ENCODE peak calls at places on chromosomes 2 and 18, in seven cellular contexts. One of them, this sample, is unnamed.

GRCh38 chr2:161999331-161999730 is 74.7 kb downstream of the DPP4 start:
- DNase-seq in H9: no peak
- DNase-seq in neuronal stem cell: no peak
- DNase-seq in IMR-90: no peak
- DNase-seq in H1: no peak
- DNase-seq in mesenchymal stem cell: no peak
- DNase-seq in trophoblast cell: no peak
- DNase-seq in this sample: no peak

GRCh38 chr2:236679906-236680305 is 110.3 kb downstream of the ACKR3 start:
- DNase-seq in H9: no peak
- DNase-seq in neuronal stem cell: no peak
- DNase-seq in IMR-90: peak; percentile 40
- DNase-seq in H1: no peak
- DNase-seq in mesenchymal stem cell: peak; percentile 89
- DNase-seq in trophoblast cell: no peak
- DNase-seq in this sample: no peak

GRCh38 chr2:171762879-171763573 is 75.8 kb downstream of the DYNC1I2 start:
- DNase-seq in H9: no peak
- DNase-seq in neuronal stem cell: no peak
- DNase-seq in IMR-90: peak; percentile 49
- DNase-seq in H1: no peak
- DNase-seq in mesenchymal stem cell: peak; percentile 69
- DNase-seq in trophoblast cell: no peak
- DNase-seq in this sample: no peak

GRCh38 chr2:218223046-218223445 is 6.1 kb downstream of the ARPC2 start:
- DNase-seq in H9: no peak
- DNase-seq in neuronal stem cell: no peak
- DNase-seq in IMR-90: peak; percentile 24
- DNase-seq in H1: no peak
- DNase-seq in mesenchymal stem cell: peak; percentile 44
- DNase-seq in trophoblast cell: no peak
- DNase-seq in this sample: no peak

GRCh38 chr2:69308338-69308737 is 78.7 kb downstream of the GFPT1 start:
- DNase-seq in H9: no peak
- DNase-seq in neuronal stem cell: no peak
- DNase-seq in IMR-90: no peak
- DNase-seq in H1: no peak
- DNase-seq in mesenchymal stem cell: no peak
- DNase-seq in trophoblast cell: no peak
- DNase-seq in this sample: no peak

GRCh38 chr2:218513676-218514075 is 54.5 kb downstream of the USP37 start:
- DNase-seq in H9: no peak
- DNase-seq in neuronal stem cell: no peak
- DNase-seq in IMR-90: peak; percentile 19
- DNase-seq in H1: no peak
- DNase-seq in mesenchymal stem cell: no peak
- DNase-seq in trophoblast cell: no peak
- DNase-seq in this sample: no peak

GRCh38 chr2:170818294-170819104 is 1.8 kb downstream of the GAD1 start:
- DNase-seq in H9: peak; percentile 55
- DNase-seq in neuronal stem cell: peak; percentile 23
- DNase-seq in IMR-90: no peak
- DNase-seq in H1: peak; percentile 78
- DNase-seq in mesenchymal stem cell: no peak
- DNase-seq in trophoblast cell: no peak
- DNase-seq in this sample: no peak

GRCh38 chr2:99552529-99552928 is 62.7 kb upstream of the REV1 start:
- DNase-seq in H9: no peak
- DNase-seq in neuronal stem cell: no peak
- DNase-seq in IMR-90: no peak
- DNase-seq in H1: no peak
- DNase-seq in mesenchymal stem cell: no peak
- DNase-seq in trophoblast cell: no peak
- DNase-seq in this sample: no peak

GRCh38 chr2:218999881-219000568 is 6.8 kb upstream of the CRYBA2 start:
- DNase-seq in H9: peak; percentile 79
- DNase-seq in neuronal stem cell: no peak
- DNase-seq in IMR-90: no peak
- DNase-seq in H1: peak; percentile 69
- DNase-seq in mesenchymal stem cell: no peak
- DNase-seq in trophoblast cell: no peak
- DNase-seq in this sample: peak; percentile 96

GRCh38 chr2:229445013-229445412 is 173.9 kb upstream of the PID1 start:
- DNase-seq in H9: no peak
- DNase-seq in neuronal stem cell: no peak
- DNase-seq in IMR-90: peak; percentile 92
- DNase-seq in H1: no peak
- DNase-seq in mesenchymal stem cell: peak; percentile 89
- DNase-seq in trophoblast cell: peak; percentile 76
- DNase-seq in this sample: peak; percentile 41

GRCh38 chr2:201618744-201619654 is 24.3 kb downstream of the TMEM237 start:
- DNase-seq in H9: peak; percentile 56
- DNase-seq in neuronal stem cell: no peak
- DNase-seq in IMR-90: peak; percentile 50
- DNase-seq in H1: no peak
- DNase-seq in mesenchymal stem cell: no peak
- DNase-seq in trophoblast cell: peak; percentile 67
- DNase-seq in this sample: no peak

GRCh38 chr2:135256531-135257258 is 204.6 kb downstream of the RAB3GAP1 start:
- DNase-seq in H9: no peak
- DNase-seq in neuronal stem cell: no peak
- DNase-seq in IMR-90: peak; percentile 57
- DNase-seq in H1: no peak
- DNase-seq in mesenchymal stem cell: peak; percentile 6
- DNase-seq in trophoblast cell: peak; percentile 86
- DNase-seq in this sample: peak; percentile 33

GRCh38 chr2:130760754-130761751 is 5.7 kb downstream of the AMER3 start:
- DNase-seq in H9: no peak
- DNase-seq in neuronal stem cell: no peak
- DNase-seq in IMR-90: no peak
- DNase-seq in H1: no peak
- DNase-seq in mesenchymal stem cell: no peak
- DNase-seq in trophoblast cell: no peak
- DNase-seq in this sample: no peak

GRCh38 chr2:144083211-144083610 is 436.7 kb downstream of the ZEB2 start:
- DNase-seq in H9: no peak
- DNase-seq in neuronal stem cell: no peak
- DNase-seq in IMR-90: peak; percentile 85
- DNase-seq in H1: no peak
- DNase-seq in mesenchymal stem cell: peak; percentile 41
- DNase-seq in trophoblast cell: peak; percentile 43
- DNase-seq in this sample: no peak

GRCh38 chr2:102474785-102475184 is 1.8 kb downstream of the SLC9A4 start:
- DNase-seq in H9: no peak
- DNase-seq in neuronal stem cell: no peak
- DNase-seq in IMR-90: no peak
- DNase-seq in H1: no peak
- DNase-seq in mesenchymal stem cell: no peak
- DNase-seq in trophoblast cell: no peak
- DNase-seq in this sample: no peak

GRCh38 chr18:47457614-47458013 is 206.2 kb upstream of the SKOR2 start:
- DNase-seq in H9: no peak
- DNase-seq in neuronal stem cell: no peak
- DNase-seq in IMR-90: no peak
- DNase-seq in H1: no peak
- DNase-seq in mesenchymal stem cell: no peak
- DNase-seq in trophoblast cell: no peak
- DNase-seq in this sample: no peak
- H3K23ac ChIP-seq in H9: no peak overlapping the region
- H3K23ac ChIP-seq in neuronal stem cell: no peak overlapping the region
- H3K23ac ChIP-seq in IMR-90: no peak overlapping the region
- H3K23ac ChIP-seq in H1: no peak overlapping the region
- H3K23ac ChIP-seq in mesenchymal stem cell: no peak overlapping the region
- H3K23ac ChIP-seq in trophoblast cell: no peak overlapping the region
- H3K23ac ChIP-seq in this sample: no peak overlapping the region

DNA sequence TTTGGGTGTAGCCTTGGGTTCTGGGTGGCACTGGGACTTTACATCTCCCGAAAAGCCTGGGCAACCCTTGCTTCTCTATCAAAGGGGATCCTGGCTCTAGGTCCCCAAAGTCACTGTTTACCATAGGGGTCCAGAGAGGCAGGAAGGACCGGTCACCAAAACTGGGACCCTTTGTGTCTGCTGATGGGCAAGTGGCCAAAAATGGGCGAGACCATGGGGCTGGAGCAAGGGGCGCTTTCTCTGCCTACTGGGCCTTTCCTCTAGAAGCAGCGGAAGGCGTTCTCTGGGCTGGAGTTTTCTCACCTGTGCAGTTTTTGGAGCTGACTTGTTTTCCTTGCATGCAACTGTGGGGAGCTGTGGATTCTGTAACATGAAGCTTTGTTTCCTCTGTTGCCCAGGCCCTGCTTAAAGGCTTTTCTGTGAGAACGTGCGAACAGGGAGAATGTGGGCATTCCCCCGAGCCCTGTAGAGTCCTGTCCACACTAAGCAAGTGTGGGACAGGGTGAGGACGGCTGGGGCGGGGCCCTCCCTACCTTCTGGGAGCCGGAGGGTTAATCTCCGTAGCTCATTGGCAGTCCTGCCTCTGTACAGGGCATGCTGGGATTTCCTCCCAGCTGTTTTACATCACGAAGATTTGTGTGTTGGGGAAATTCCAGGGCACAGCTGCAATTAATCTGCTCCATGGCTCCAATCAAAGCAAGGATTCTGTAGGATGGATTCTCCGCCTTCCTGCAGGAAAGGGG is 50.2 kb downstream of the TGOLN2 start:
- DNase-seq in H9: no peak
- DNase-seq in neuronal stem cell: no peak
- DNase-seq in IMR-90: peak; percentile 89
- DNase-seq in H1: no peak
- DNase-seq in mesenchymal stem cell: peak; percentile 73
- DNase-seq in trophoblast cell: no peak
- DNase-seq in this sample: no peak
- H3K9ac ChIP-seq in H9: no peak overlapping the region
- H3K9ac ChIP-seq in neuronal stem cell: no peak overlapping the region
- H3K9ac ChIP-seq in IMR-90: peak overlapping the region; percentile 16
- H3K9ac ChIP-seq in H1: no peak overlapping the region
- H3K9ac ChIP-seq in mesenchymal stem cell: peak overlapping the region; percentile 76
- H3K9ac ChIP-seq in trophoblast cell: no peak overlapping the region
- H3K9ac ChIP-seq in this sample: no peak overlapping the region

GRCh38 chr2:1556286-1556685 is 143.0 kb downstream of the TPO start:
- DNase-seq in H9: no peak
- DNase-seq in neuronal stem cell: no peak
- DNase-seq in IMR-90: no peak
- DNase-seq in H1: no peak
- DNase-seq in mesenchymal stem cell: no peak
- DNase-seq in trophoblast cell: no peak
- DNase-seq in this sample: no peak
- H3K4ac ChIP-seq in H9: no peak overlapping the region
- H3K4ac ChIP-seq in neuronal stem cell: no peak overlapping the region
- H3K4ac ChIP-seq in IMR-90: no peak overlapping the region
- H3K4ac ChIP-seq in H1: no peak overlapping the region
- H3K4ac ChIP-seq in mesenchymal stem cell: no peak overlapping the region
- H3K4ac ChIP-seq in trophoblast cell: no peak overlapping the region
- H3K4ac ChIP-seq in this sample: no peak overlapping the region

GRCh38 chr18:59094569-59094968 is 45.1 kb upstream of the SEC11C start:
- DNase-seq in H9: no peak
- DNase-seq in neuronal stem cell: no peak
- DNase-seq in IMR-90: no peak
- DNase-seq in H1: no peak
- DNase-seq in mesenchymal stem cell: no peak
- DNase-seq in trophoblast cell: no peak
- DNase-seq in this sample: no peak
- H3K23ac ChIP-seq in H9: no peak overlapping the region
- H3K23ac ChIP-seq in neuronal stem cell: no peak overlapping the region
- H3K23ac ChIP-seq in IMR-90: no peak overlapping the region
- H3K23ac ChIP-seq in H1: no peak overlapping the region
- H3K23ac ChIP-seq in mesenchymal stem cell: no peak overlapping the region
- H3K23ac ChIP-seq in trophoblast cell: no peak overlapping the region
- H3K23ac ChIP-seq in this sample: no peak overlapping the region

GRCh38 chr2:137252934-137253333 is 487.6 kb downstream of the THSD7B start:
- DNase-seq in H9: no peak
- DNase-seq in neuronal stem cell: no peak
- DNase-seq in IMR-90: no peak
- DNase-seq in H1: no peak
- DNase-seq in mesenchymal stem cell: no peak
- DNase-seq in trophoblast cell: no peak
- DNase-seq in this sample: no peak
- H3K9ac ChIP-seq in H9: no peak overlapping the region
- H3K9ac ChIP-seq in neuronal stem cell: no peak overlapping the region
- H3K9ac ChIP-seq in IMR-90: no peak overlapping the region
- H3K9ac ChIP-seq in H1: no peak overlapping the region
- H3K9ac ChIP-seq in mesenchymal stem cell: no peak overlapping the region
- H3K9ac ChIP-seq in trophoblast cell: no peak overlapping the region
- H3K9ac ChIP-seq in this sample: no peak overlapping the region

GRCh38 chr2:240371461-240372000 is 63.9 kb upstream of the GPC1 start:
- DNase-seq in H9: no peak
- DNase-seq in neuronal stem cell: no peak
- DNase-seq in IMR-90: no peak
- DNase-seq in H1: no peak
- DNase-seq in mesenchymal stem cell: no peak
- DNase-seq in trophoblast cell: no peak
- DNase-seq in this sample: no peak

GRCh38 chr2:240367721-240368120 is 67.7 kb upstream of the GPC1 start:
- DNase-seq in H9: no peak
- DNase-seq in neuronal stem cell: no peak
- DNase-seq in IMR-90: no peak
- DNase-seq in H1: no peak
- DNase-seq in mesenchymal stem cell: no peak
- DNase-seq in trophoblast cell: no peak
- DNase-seq in this sample: no peak

GRCh38 chr2:240369725-240370585 is 65.5 kb upstream of the GPC1 start:
- DNase-seq in H9: no peak
- DNase-seq in neuronal stem cell: no peak
- DNase-seq in IMR-90: peak; percentile 93
- DNase-seq in H1: no peak
- DNase-seq in mesenchymal stem cell: peak; percentile 70
- DNase-seq in trophoblast cell: peak; percentile 98
- DNase-seq in this sample: peak; percentile 51

GRCh38 chr2:240366901-240367300 is 68.6 kb upstream of the GPC1 start:
- DNase-seq in H9: no peak
- DNase-seq in neuronal stem cell: no peak
- DNase-seq in IMR-90: no peak
- DNase-seq in H1: no peak
- DNase-seq in mesenchymal stem cell: no peak
- DNase-seq in trophoblast cell: no peak
- DNase-seq in this sample: no peak

GRCh38 chr2:240368746-240369724 is 66.4 kb upstream of the GPC1 start:
- DNase-seq in H9: no peak
- DNase-seq in neuronal stem cell: no peak
- DNase-seq in IMR-90: no peak
- DNase-seq in H1: no peak
- DNase-seq in mesenchymal stem cell: no peak
- DNase-seq in trophoblast cell: no peak
- DNase-seq in this sample: no peak
- H3K4ac ChIP-seq in H9: no peak overlapping the region
- H3K4ac ChIP-seq in neuronal stem cell: peak overlapping the region; percentile 89
- H3K4ac ChIP-seq in IMR-90: peak overlapping the region; percentile 100
- H3K4ac ChIP-seq in H1: no peak overlapping the region
- H3K4ac ChIP-seq in mesenchymal stem cell: no peak overlapping the region
- H3K4ac ChIP-seq in trophoblast cell: no peak overlapping the region
- H3K4ac ChIP-seq in this sample: no peak overlapping the region